ENCODE peak calls at places on chromosomes 5 and 9, in four cellular contexts. S is upper lobe of right lung, X is OCI-LY7, U is fibroblast of lung. K is an unnamed sample.

GRCh38 chr9:68496356-68496755 is 44.3 kb downstream of the TMEM252 start:
- DNase-seq in U (no peak), S (no peak), X (no peak), K (no peak)

GRCh38 chr5:168747987-168748777 is 169.0 kb upstream of the PANK3 start:
- DNase-seq in U (no peak), S (no peak), X (peak; percentile 52), K (no peak)

GRCh38 chr5:78787763-78788162 is 139.2 kb upstream of the LHFPL2 start:
- DNase-seq in S (no peak), U (peak; percentile 65), X (no peak), K (no peak)

GRCh38 chr5:138713247-138713646 is 40.0 kb upstream of the CTNNA1 start:
- DNase-seq in X (no peak), S (no peak), U (no peak), K (no peak)

GRCh38 chr5:158234323-158235158 is 375.6 kb upstream of the CLINT1 start:
- DNase-seq in X (peak; percentile 77), U (peak; percentile 67), S (no peak), K (no peak)

GRCh38 chr9:130298663-130299279 is 33.2 kb downstream of the HMCN2 start:
- DNase-seq in S (no peak), X (peak; percentile 6), U (no peak), K (no peak)

GRCh38 chr5:157378509-157378908 is 81.5 kb upstream of the NIPAL4 start:
- DNase-seq in S (no peak), U (no peak), X (no peak), K (no peak)

GRCh38 chr5:158484968-158485367 is 614.7 kb downstream of the EBF1 start:
- DNase-seq in U (no peak), S (no peak), X (no peak), K (no peak)

GRCh38 chr9:93810028-93810971 is 144.9 kb downstream of the BARX1 start:
- DNase-seq in X (no peak), U (no peak), S (peak; percentile 52), K (peak; percentile 69)

GRCh38 chr9:131524578-131525315 is 6.3 kb downstream of the UCK1 start:
- DNase-seq in S (no peak), X (no peak), U (peak; percentile 16), K (no peak)

GRCh38 chr5:173736374-173736773 is 119.9 kb upstream of the BOD1 start:
- DNase-seq in S (no peak), X (no peak), U (no peak), K (no peak)

GRCh38 chr9:117412841-117413240 is 2.0 kb downstream of the ASTN2 start:
- DNase-seq in X (no peak), S (no peak), U (no peak), K (no peak)

GRCh38 chr5:150066901-150067396 is 19.4 kb downstream of the CSF1R start:
- DNase-seq in U (peak; percentile 60), X (no peak), S (no peak), K (no peak)

GRCh38 chr9:120873512-120873911 is 3.5 kb downstream of the PHF19 start:
- DNase-seq in X (no peak), U (no peak), S (no peak), K (no peak)

GRCh38 chr5:65307088-65307487 is 174.6 kb downstream of the ADAMTS6 start:
- DNase-seq in S (no peak), X (no peak), U (peak; percentile 43), K (no peak)

GRCh38 chr9:111298831-111299603 is 31.0 kb downstream of the OR2K2 start:
- DNase-seq in S (no peak), X (peak; percentile 37), U (peak; percentile 88), K (no peak)

GRCh38 chr5:143170104-143170503 is 233.4 kb downstream of the NR3C1 start:
- DNase-seq in U (no peak), S (no peak), X (no peak), K (no peak)

GRCh38 chr5:56406838-56407237 is 173.7 kb upstream of the ANKRD55 start:
- DNase-seq in U (no peak), X (no peak), S (no peak), K (no peak)

GRCh38 chr5:78750281-78750680 is 101.7 kb upstream of the LHFPL2 start:
- DNase-seq in X (no peak), S (no peak), U (no peak), K (no peak)

DNA sequence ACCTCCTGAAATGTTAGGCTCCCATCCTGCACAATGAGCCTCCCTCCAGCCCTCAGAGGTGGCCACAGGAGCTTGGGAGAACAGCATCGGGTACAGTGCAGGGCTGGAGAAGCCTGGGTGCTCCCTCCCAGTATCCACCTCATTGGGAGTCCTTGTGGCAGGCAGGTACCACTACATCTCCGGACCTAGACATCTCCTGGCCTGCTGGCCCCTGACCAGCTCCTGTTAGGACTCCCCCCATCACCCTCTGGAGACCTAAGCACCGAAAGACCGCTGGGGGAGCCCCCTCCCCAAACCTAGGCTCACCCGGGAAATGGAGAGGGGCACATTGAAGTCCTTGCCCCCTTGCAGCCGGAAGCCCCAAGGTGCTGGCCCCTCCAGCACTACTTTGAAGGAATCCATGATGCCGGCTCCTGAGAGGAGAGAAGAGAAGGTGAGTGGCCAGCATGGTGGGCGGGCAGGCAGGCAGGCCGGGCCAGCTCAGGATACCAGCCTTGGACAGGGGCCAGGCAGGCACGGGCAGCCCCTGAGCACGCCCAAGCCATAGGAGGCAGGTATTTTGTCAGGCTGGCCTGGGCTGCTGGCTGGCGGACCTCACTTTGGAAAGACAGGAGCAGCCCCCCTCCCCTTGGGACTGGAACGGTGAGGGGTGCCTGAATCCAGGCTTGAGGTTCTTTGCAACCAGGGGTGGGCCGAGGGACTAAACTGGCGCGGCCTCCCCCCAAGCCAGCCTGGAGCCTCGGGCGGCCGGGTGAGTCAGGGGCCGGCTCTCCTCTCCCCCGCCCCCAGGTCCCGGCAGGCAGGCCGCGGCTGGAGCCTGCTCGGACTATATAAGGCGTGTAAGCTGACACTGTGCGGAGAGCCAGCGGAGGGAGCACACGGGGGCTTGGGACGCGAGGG is 1.0 kb downstream of the PDLIM7 start:
- DNase-seq in U (peak; percentile 96), X (peak; percentile 54), S (peak; percentile 76), K (peak; percentile 87)
- TF ChIP-seq CTCF in U (peak; percentile 27), X (peak; percentile 39), S (peak; percentile 27), K (peak; percentile 63)

GRCh38 chr9:108416321-108416720 is 439.5 kb downstream of the ACTL7B start:
- DNase-seq in U (peak; percentile 15), X (no peak), S (no peak), K (no peak)

GRCh38 chr9:108411632-108412031 is 444.2 kb downstream of the ACTL7B start:
- DNase-seq in U (no peak), S (no peak), X (no peak), K (no peak)

GRCh38 chr9:108410161-108410560 is 445.6 kb downstream of the ACTL7B start:
- DNase-seq in X (no peak), S (no peak), U (no peak), K (no peak)

GRCh38 chr9:108417726-108418125 is 438.1 kb downstream of the ACTL7B start:
- DNase-seq in U (peak; percentile 30), S (no peak), X (no peak), K (no peak)

DNA sequence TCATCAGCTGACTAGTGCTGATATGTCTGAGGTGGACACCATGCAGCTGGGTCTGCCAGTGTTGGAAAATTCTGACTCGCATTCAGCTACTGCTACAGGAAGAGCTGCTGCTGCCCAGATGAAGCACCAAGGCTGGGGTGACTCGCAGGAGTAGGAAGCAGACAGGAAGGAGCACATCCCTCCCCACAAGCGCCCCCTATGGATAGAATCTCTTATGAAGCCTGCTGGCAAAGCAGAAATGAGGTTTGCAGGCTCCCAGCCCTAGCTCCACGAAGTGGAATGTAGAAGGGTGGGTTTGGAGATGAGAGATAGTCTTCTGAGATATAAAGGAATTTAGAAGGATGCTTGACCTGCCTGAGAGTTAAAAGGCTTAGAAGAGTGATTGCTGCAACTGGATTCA is 443.0 kb downstream of the ACTL7B start:
- DNase-seq in S (no peak), U (no peak), X (peak; percentile 4), K (no peak)
- TF ChIP-seq CTCF in S (no peak), U (no peak), X (peak; percentile 48), K (peak; percentile 40)

DNA sequence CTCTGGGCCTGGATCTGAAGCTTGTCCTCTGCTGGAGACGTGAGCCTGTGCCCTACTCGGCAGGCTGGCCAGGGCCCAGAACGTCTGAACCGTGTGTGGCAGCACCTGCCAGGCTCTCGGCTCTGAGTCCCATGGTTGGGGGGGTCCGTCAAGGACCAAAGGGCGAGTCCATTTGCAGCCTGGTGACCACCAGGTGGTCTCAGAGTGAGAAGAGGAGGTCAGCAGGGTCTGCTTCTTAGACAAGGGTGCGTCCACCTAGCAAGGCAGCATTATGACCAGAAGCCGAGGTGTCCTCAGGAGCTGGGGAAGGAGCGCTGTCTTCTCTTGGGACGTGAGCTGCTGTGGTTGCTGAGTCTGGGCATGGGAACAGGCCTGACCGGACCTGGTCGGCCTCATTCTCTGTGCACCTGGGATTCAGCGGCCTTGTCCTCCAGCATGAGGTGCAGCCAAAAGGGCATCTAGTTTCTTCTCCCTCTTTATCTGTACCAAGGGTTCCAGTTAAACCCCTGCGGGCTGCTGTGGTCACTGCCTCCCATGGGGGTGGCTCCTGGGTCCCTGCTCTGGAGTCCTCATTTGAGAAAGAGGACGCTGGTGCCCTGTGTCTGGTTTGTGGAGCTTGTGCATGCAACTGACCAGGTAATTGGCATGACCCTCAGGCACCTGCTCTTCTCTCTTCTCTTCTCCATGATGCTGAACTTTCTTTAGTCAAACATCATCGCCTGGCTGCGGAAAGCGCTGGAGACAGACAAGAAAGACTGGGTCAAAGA is 14.4 kb downstream of the EXOC3 start:
- DNase-seq in X (no peak), S (peak; percentile 36), U (no peak), K (no peak)
- TF ChIP-seq CTCF in X (no peak), S (no peak), U (no peak), K (no peak)

GRCh38 chr5:141734501-141735231 is 52.6 kb upstream of the ARAP3 start:
- DNase-seq in X (peak; percentile 82), S (no peak), U (peak; percentile 66), K (no peak)
- TF ChIP-seq CTCF in X (no peak), S (no peak), U (no peak), K (no peak)

GRCh38 chr9:98383758-98384157 is 128.3 kb upstream of the TBC1D2 start:
- DNase-seq in S (no peak), X (no peak), U (peak; percentile 27), K (no peak)
- TF ChIP-seq CTCF in S (no peak), X (peak; percentile 22), U (peak; percentile 14), K (peak; percentile 17)

GRCh38 chr5:103393131-103393754 is 134.7 kb downstream of the MACIR start:
- DNase-seq in X (no peak), U (peak; percentile 8), S (no peak), K (no peak)
- TF ChIP-seq CTCF in X (no peak), U (no peak), S (no peak), K (peak; percentile 56)

K was measured in type B pancreatic cell.